ENCODE peak calls at places on chromosomes 6 and 20, in four cellular contexts. W, V, C and U are unnamed samples.

GRCh38 chr6:156655267-156655918 is 121.8 kb upstream of the ARID1B start:
- DNase-seq in W (no peak), V (no peak), C (no peak), U (no peak)

GRCh38 chr20:46174469-46175126 is 56.5 kb downstream of the CD40 start:
- DNase-seq in W (no peak), V (peak), C (no peak), U (peak)

GRCh38 chr6:141675957-141676356 is 456.8 kb upstream of the GJE1 start:
- DNase-seq in W (no peak), V (no peak), C (no peak), U (peak)

GRCh38 chr6:4351857-4352669 is 216.7 kb upstream of the ECI2 start:
- DNase-seq in W (peak), V (peak), C (peak), U (peak)

GRCh38 chr6:139338845-139339244 is 35.6 kb downstream of the CITED2 start:
- DNase-seq in W (no peak), V (no peak), C (no peak), U (no peak)

GRCh38 chr6:105818505-105818904 is 267.6 kb upstream of the PRDM1 start:
- DNase-seq in W (no peak), V (no peak), C (no peak), U (no peak)

GRCh38 chr6:130008236-130008873 is 10.0 kb upstream of the L3MBTL3 start:
- DNase-seq in W (no peak), V (no peak), C (no peak), U (no peak)

GRCh38 chr6:12403201-12403826 is 113.2 kb downstream of the EDN1 start:
- DNase-seq in W (no peak), V (no peak), C (no peak), U (no peak)

GRCh38 chr6:130949553-130949952 is 113.5 kb downstream of the EPB41L2 start:
- DNase-seq in W (no peak), V (no peak), C (no peak), U (no peak)